ENCODE peak calls at places on chromosomes 6 and 20, in four cellular contexts. One of them, this sample, is unnamed. For H3K4me1, the result is how much of the 10 kb centered on the place peaks cover.

GRCh38 chr20:25867776-25868649 is 171.4 kb upstream of the ZNF337 start:
- DNase-seq in SJSA1: peak
- DNase-seq in HCT116: no peak
- DNase-seq in spleen: peak
- DNase-seq in this sample: peak

GRCh38 chr6:161406633-161407032 is 132.8 kb upstream of the AGPAT4 start:
- DNase-seq in SJSA1: peak
- DNase-seq in HCT116: peak
- DNase-seq in spleen: no peak
- DNase-seq in this sample: no peak

GRCh38 chr6:111576302-111576701 is 29.4 kb downstream of the TRAF3IP2 start:
- DNase-seq in spleen: no peak
- DNase-seq in HCT116: no peak
- DNase-seq in SJSA1: peak
- DNase-seq in this sample: no peak

GRCh38 chr20:4101910-4102309 is 86.6 kb upstream of the RNF24 start:
- DNase-seq in SJSA1: no peak
- DNase-seq in spleen: no peak
- DNase-seq in HCT116: no peak
- DNase-seq in this sample: no peak

GRCh38 chr6:22413681-22414305 is 117.0 kb upstream of the PRL start:
- DNase-seq in spleen: no peak
- DNase-seq in HCT116: no peak
- DNase-seq in SJSA1: peak
- DNase-seq in this sample: no peak

GRCh38 chr6:139354177-139354576 is 20.3 kb downstream of the CITED2 start:
- DNase-seq in SJSA1: no peak
- DNase-seq in HCT116: no peak
- DNase-seq in spleen: no peak
- DNase-seq in this sample: no peak

GRCh38 chr6:131023834-131024504 is 39.1 kb downstream of the EPB41L2 start:
- DNase-seq in SJSA1: no peak
- DNase-seq in spleen: no peak
- DNase-seq in HCT116: peak
- DNase-seq in this sample: no peak

GRCh38 chr20:21377701-21378100 is 19.6 kb downstream of the NKX2-4 start:
- DNase-seq in HCT116: no peak
- DNase-seq in SJSA1: no peak
- DNase-seq in spleen: no peak
- DNase-seq in this sample: no peak

GRCh38 chr6:72238021-72238420 is 351.7 kb downstream of the RIMS1 start:
- DNase-seq in HCT116: no peak
- DNase-seq in SJSA1: no peak
- DNase-seq in spleen: no peak
- DNase-seq in this sample: no peak

GRCh38 chr20:47921306-47922279 is 136.3 kb upstream of the SULF2 start:
- DNase-seq in spleen: no peak
- DNase-seq in HCT116: no peak
- DNase-seq in SJSA1: no peak
- DNase-seq in this sample: no peak

GRCh38 chr6:165439928-165440554 is 130.6 kb upstream of the C6orf118 start:
- DNase-seq in HCT116: peak
- DNase-seq in spleen: no peak
- DNase-seq in SJSA1: no peak
- DNase-seq in this sample: no peak

GRCh38 chr20:39398656-39399055 is 436.5 kb downstream of the DHX35 start:
- DNase-seq in HCT116: no peak
- DNase-seq in spleen: no peak
- DNase-seq in SJSA1: no peak
- DNase-seq in this sample: no peak

GRCh38 chr6:28511628-28512300 is 3.8 kb downstream of the GPX6 start:
- DNase-seq in HCT116: no peak
- DNase-seq in spleen: no peak
- DNase-seq in SJSA1: no peak
- DNase-seq in this sample: no peak

GRCh38 chr6:11197175-11197535 is 35.3 kb downstream of the NEDD9 start:
- DNase-seq in HCT116: no peak
- DNase-seq in spleen: no peak
- DNase-seq in SJSA1: peak
- DNase-seq in this sample: no peak

GRCh38 chr6:90406142-90406794 is 109.6 kb upstream of the BACH2 start:
- DNase-seq in SJSA1: no peak
- DNase-seq in HCT116: peak
- DNase-seq in spleen: no peak
- DNase-seq in this sample: no peak

GRCh38 chr6:144190593-144190992 is 40.3 kb downstream of the STX11 start:
- DNase-seq in HCT116: no peak
- DNase-seq in spleen: no peak
- DNase-seq in SJSA1: no peak
- DNase-seq in this sample: no peak

GRCh38 chr6:155306958-155307357 is 7.3 kb downstream of the TFB1M start:
- DNase-seq in SJSA1: no peak
- DNase-seq in HCT116: no peak
- DNase-seq in spleen: no peak
- DNase-seq in this sample: no peak
- H3K4me1 ChIP-seq in SJSA1: under half
- H3K4me1 ChIP-seq in HCT116: under half
- H3K4me1 ChIP-seq in spleen: under half
- H3K4me1 ChIP-seq in this sample: under half

DNA sequence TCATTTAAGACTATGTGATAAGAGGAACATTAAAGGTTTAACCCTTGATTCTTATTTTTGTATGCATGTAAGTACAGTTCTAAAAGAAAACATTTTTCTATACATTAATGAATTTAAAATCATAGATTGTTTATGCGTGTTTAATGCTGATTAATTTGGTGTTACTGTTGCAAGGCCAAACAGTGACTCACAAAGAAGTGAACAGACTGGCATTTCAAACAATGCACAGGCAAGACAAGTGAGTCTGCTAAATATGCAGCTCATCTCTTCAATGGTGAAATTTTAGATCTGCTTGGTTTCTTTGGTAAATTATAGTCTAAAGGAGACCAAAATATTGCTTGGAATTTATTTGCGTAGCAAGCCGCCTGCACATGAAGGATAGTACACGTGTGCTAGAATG is 417.4 kb upstream of the SOX4 start:
- DNase-seq in SJSA1: no peak
- DNase-seq in HCT116: no peak
- DNase-seq in spleen: no peak
- DNase-seq in this sample: no peak
- H3K4me1 ChIP-seq in SJSA1: under half
- H3K4me1 ChIP-seq in HCT116: under half
- H3K4me1 ChIP-seq in spleen: under half
- H3K4me1 ChIP-seq in this sample: under half

GRCh38 chr6:41564448-41565142 is 18.4 kb downstream of the FOXP4 start:
- DNase-seq in HCT116: no peak
- DNase-seq in spleen: no peak
- DNase-seq in SJSA1: no peak
- DNase-seq in this sample: no peak
- H3K4me1 ChIP-seq in HCT116: under half
- H3K4me1 ChIP-seq in spleen: under half
- H3K4me1 ChIP-seq in SJSA1: under half
- H3K4me1 ChIP-seq in this sample: under half

DNA sequence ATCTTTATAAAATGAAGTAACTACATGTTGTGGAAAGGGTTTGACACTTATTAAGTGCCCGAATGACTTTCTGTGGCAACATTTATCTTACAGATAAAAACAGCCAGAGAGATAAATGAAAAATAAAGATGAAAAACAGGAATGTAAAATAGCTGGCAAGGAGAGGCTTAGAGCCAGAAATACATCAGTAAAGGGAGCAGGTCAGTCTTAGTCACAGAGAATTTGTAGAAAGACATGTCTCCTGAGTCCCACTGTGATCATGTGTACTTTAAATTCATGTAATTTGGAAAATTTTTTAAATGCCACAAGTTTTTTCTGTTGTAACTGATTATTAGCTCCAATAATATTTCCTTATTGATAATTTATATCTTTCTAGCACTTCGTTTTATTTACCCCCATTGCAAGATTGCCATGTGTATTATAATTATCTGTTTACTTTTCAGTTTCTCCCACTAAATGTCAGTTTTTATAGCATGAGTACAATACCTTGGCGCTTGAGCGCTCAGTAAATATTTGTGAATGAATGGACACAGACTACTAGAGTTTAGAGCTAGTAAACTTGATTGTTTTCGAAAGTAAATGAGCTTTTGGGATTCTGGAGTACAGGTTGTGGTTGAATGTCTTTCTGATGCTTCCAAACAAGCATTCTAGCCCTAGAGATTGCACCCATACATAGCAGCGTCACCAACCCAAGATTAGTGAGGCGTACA is 15.2 kb downstream of the TAB2 start:
- DNase-seq in spleen: no peak
- DNase-seq in SJSA1: no peak
- DNase-seq in HCT116: no peak
- DNase-seq in this sample: no peak
- H3K4me1 ChIP-seq in spleen: half or more
- H3K4me1 ChIP-seq in SJSA1: half or more
- H3K4me1 ChIP-seq in HCT116: under half
- H3K4me1 ChIP-seq in this sample: half or more

GRCh38 chr20:54351371-54352136 is 123.8 kb upstream of the DOK5 start:
- DNase-seq in SJSA1: peak
- DNase-seq in spleen: no peak
- DNase-seq in HCT116: no peak
- DNase-seq in this sample: no peak

GRCh38 chr20:54350415-54350814 is 125.0 kb upstream of the DOK5 start:
- DNase-seq in HCT116: no peak
- DNase-seq in SJSA1: no peak
- DNase-seq in spleen: no peak
- DNase-seq in this sample: no peak

GRCh38 chr20:54353337-54353736 is 122.1 kb upstream of the DOK5 start:
- DNase-seq in SJSA1: no peak
- DNase-seq in HCT116: no peak
- DNase-seq in spleen: no peak
- DNase-seq in this sample: no peak

GRCh38 chr20:54356726-54357235 is 118.6 kb upstream of the DOK5 start:
- DNase-seq in SJSA1: no peak
- DNase-seq in spleen: no peak
- DNase-seq in HCT116: no peak
- DNase-seq in this sample: no peak

DNA sequence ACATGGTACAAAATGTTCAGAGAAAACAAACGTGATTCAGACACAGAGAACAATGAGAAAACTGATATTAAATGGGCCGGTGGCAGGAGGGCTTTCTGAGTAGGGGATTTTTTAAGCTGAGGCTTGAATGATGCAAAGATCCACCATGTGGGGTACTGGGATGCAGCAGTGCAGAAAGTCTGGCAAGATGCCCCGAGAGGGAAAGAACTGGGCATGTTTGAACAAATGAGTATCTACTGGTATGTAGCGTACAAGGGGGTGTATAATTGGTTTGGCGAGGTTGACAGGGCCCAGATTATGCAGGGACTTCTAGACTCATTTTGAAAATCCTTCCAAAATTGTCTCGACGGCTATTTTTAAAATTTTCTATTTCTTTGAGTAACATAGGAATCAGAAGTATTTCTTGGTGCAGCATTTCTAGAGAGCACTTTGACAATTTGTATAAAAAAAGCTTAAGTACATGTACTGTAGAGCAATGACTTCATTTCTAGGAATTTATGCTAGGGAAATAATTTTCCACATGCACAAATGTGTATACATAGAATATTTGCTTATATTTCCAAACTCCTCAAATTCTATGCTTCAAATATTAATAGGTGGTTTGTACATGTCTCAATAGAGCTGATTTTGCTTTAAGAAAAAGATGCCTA is 119.6 kb upstream of the DOK5 start:
- DNase-seq in spleen: no peak
- DNase-seq in HCT116: no peak
- DNase-seq in SJSA1: no peak
- DNase-seq in this sample: no peak
- H3K4me1 ChIP-seq in spleen: under half
- H3K4me1 ChIP-seq in HCT116: under half
- H3K4me1 ChIP-seq in SJSA1: under half
- H3K4me1 ChIP-seq in this sample: under half

GRCh38 chr20:34062651-34063482 is 49.2 kb downstream of the EIF2S2 start:
- DNase-seq in HCT116: no peak
- DNase-seq in spleen: no peak
- DNase-seq in SJSA1: no peak
- DNase-seq in this sample: no peak
- H3K4me1 ChIP-seq in HCT116: under half
- H3K4me1 ChIP-seq in spleen: under half
- H3K4me1 ChIP-seq in SJSA1: under half
- H3K4me1 ChIP-seq in this sample: under half

DNA sequence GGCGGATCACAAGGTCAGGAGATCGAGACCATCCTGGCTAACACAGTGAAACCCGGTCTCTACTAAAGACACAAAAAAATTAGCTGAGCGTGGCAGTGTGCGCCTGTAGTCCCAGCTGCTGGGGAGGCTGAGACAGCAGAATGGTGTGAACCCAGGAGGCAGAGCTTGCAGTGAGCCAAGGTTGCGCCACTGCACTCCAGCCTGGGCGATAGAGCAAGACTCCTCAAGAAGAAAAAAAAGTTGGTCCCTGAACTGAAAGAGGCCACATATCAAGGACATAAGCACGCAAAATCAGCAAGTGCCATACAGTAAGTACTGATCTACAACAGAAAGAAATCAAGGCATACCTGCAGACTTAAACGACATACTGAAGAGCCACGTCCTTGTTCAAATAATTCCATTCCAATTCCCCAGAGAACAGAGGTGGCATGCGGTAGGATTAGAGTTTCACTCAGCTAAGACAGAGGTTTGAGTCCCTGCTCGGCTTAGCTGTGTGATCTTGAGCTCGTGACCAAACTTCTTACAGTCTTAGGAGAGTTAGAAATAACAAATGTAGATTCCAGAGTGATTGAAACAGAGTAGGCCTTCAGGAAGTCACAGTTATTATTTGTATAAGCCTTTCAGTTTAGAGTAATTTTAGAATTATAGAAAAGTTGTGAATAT is 29.2 kb downstream of the B4GALT5 start:
- DNase-seq in HCT116: no peak
- DNase-seq in SJSA1: no peak
- DNase-seq in spleen: no peak
- DNase-seq in this sample: no peak
- H3K4me1 ChIP-seq in HCT116: half or more
- H3K4me1 ChIP-seq in SJSA1: under half
- H3K4me1 ChIP-seq in spleen: half or more
- H3K4me1 ChIP-seq in this sample: under half

DNA sequence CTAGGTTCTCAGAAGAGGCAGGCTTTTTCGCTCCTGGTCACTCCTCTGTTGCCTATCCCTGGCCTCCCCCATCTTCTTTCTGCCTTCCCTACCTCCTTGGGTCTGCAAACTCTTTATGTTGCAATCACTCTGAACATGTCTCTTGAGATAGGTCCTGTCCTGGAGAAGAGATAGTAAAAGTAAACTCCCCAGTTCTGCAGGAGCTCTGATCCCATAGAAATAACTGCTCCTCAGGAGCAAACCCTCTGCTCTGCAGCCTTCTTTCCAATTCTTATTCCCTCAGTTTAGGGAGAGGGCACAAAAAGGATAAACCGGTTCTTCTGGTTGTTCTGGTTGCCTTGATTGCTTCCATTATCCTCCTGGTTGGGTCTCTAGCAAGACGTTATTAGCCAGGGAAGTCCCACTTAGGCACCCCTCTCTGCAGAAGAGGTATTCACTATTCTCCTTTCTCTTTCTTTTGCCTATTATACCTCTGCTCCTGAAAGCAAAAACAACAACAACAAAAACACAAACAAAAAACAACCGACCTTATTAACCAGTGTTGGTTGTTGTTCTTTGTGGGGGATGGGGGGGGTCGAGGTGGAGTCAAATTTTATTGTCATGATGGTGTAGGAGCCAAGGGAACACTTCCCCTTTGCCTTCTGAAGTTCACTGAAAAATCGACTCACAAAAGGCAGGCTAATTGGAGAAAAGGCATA is 973 bp downstream of the TRIM38 start:
- DNase-seq in spleen: no peak
- DNase-seq in SJSA1: no peak
- DNase-seq in HCT116: no peak
- DNase-seq in this sample: no peak
- H3K4me1 ChIP-seq in spleen: half or more
- H3K4me1 ChIP-seq in SJSA1: under half
- H3K4me1 ChIP-seq in HCT116: under half
- H3K4me1 ChIP-seq in this sample: under half